ENCODE peak calls at places on chromosome 5, in ten cellular contexts. One of them, this sample, is unnamed.

GRCh38 chr5:180290568-180291233 is 1.2 kb downstream of the MAPK9 start:
- DNase-seq in H4: no peak
- DNase-seq in neural crest cell: no peak
- DNase-seq in fibroblast of pulmonary artery: no peak
- DNase-seq in esophagus squamous epithelium: no peak
- DNase-seq in GM23338: no peak
- DNase-seq in DMS 273 treated with DMSO at 0.1 percent for 48 hours: no peak
- DNase-seq in Peyer's patch: no peak
- DNase-seq in fibroblast of lung: no peak
- DNase-seq in ACHN: no peak
- DNase-seq in this sample: no peak

GRCh38 chr5:135322744-135323143 is 76.3 kb downstream of the MACROH2A1 start:
- DNase-seq in Peyer's patch: no peak
- DNase-seq in H4: no peak
- DNase-seq in GM23338: no peak
- DNase-seq in neural crest cell: no peak
- DNase-seq in esophagus squamous epithelium: no peak
- DNase-seq in ACHN: no peak
- DNase-seq in DMS 273 treated with DMSO at 0.1 percent for 48 hours: no peak
- DNase-seq in fibroblast of lung: no peak
- DNase-seq in fibroblast of pulmonary artery: no peak
- DNase-seq in this sample: no peak

GRCh38 chr5:133106761-133107572 is 55.2 kb downstream of the HSPA4 start:
- DNase-seq in ACHN: no peak
- DNase-seq in GM23338: no peak
- DNase-seq in H4: no peak
- DNase-seq in neural crest cell: no peak
- DNase-seq in esophagus squamous epithelium: no peak
- DNase-seq in Peyer's patch: no peak
- DNase-seq in fibroblast of lung: no peak
- DNase-seq in fibroblast of pulmonary artery: no peak
- DNase-seq in DMS 273 treated with DMSO at 0.1 percent for 48 hours: no peak
- DNase-seq in this sample: no peak

GRCh38 chr5:117425163-117425562 is 850.5 kb upstream of the SEMA6A start:
- DNase-seq in DMS 273 treated with DMSO at 0.1 percent for 48 hours: no peak
- DNase-seq in neural crest cell: no peak
- DNase-seq in esophagus squamous epithelium: no peak
- DNase-seq in fibroblast of pulmonary artery: no peak
- DNase-seq in ACHN: no peak
- DNase-seq in fibroblast of lung: no peak
- DNase-seq in H4: no peak
- DNase-seq in Peyer's patch: no peak
- DNase-seq in GM23338: peak; percentile 54
- DNase-seq in this sample: no peak

GRCh38 chr5:43041669-43042175 is 1.6 kb upstream of the ANXA2R start:
- DNase-seq in ACHN: peak; percentile 70
- DNase-seq in neural crest cell: peak; percentile 44
- DNase-seq in H4: peak; percentile 71
- DNase-seq in Peyer's patch: peak; percentile 65
- DNase-seq in DMS 273 treated with DMSO at 0.1 percent for 48 hours: peak; percentile 51
- DNase-seq in esophagus squamous epithelium: no peak
- DNase-seq in fibroblast of pulmonary artery: peak; percentile 83
- DNase-seq in fibroblast of lung: peak; percentile 96
- DNase-seq in GM23338: peak; percentile 57
- DNase-seq in this sample: no peak

GRCh38 chr5:153641183-153641688 is 150.8 kb downstream of the GRIA1 start:
- DNase-seq in Peyer's patch: no peak
- DNase-seq in fibroblast of pulmonary artery: no peak
- DNase-seq in esophagus squamous epithelium: no peak
- DNase-seq in neural crest cell: no peak
- DNase-seq in GM23338: no peak
- DNase-seq in fibroblast of lung: no peak
- DNase-seq in DMS 273 treated with DMSO at 0.1 percent for 48 hours: no peak
- DNase-seq in ACHN: no peak
- DNase-seq in H4: no peak
- DNase-seq in this sample: no peak

GRCh38 chr5:169398515-169398914 is 97.6 kb upstream of the SLIT3 start:
- DNase-seq in ACHN: no peak
- DNase-seq in Peyer's patch: no peak
- DNase-seq in fibroblast of lung: no peak
- DNase-seq in GM23338: no peak
- DNase-seq in DMS 273 treated with DMSO at 0.1 percent for 48 hours: no peak
- DNase-seq in fibroblast of pulmonary artery: no peak
- DNase-seq in neural crest cell: no peak
- DNase-seq in H4: no peak
- DNase-seq in esophagus squamous epithelium: no peak
- DNase-seq in this sample: no peak

GRCh38 chr5:129474544-129474943 is 14.4 kb downstream of the ADAMTS19 start:
- DNase-seq in H4: no peak
- DNase-seq in fibroblast of lung: no peak
- DNase-seq in DMS 273 treated with DMSO at 0.1 percent for 48 hours: no peak
- DNase-seq in Peyer's patch: no peak
- DNase-seq in esophagus squamous epithelium: no peak
- DNase-seq in neural crest cell: no peak
- DNase-seq in fibroblast of pulmonary artery: peak; percentile 6
- DNase-seq in GM23338: no peak
- DNase-seq in ACHN: no peak
- DNase-seq in this sample: no peak

GRCh38 chr5:9627541-9627940 is 2.6 kb downstream of the TAS2R1 start:
- DNase-seq in GM23338: no peak
- DNase-seq in fibroblast of lung: no peak
- DNase-seq in H4: no peak
- DNase-seq in Peyer's patch: no peak
- DNase-seq in DMS 273 treated with DMSO at 0.1 percent for 48 hours: no peak
- DNase-seq in neural crest cell: no peak
- DNase-seq in ACHN: no peak
- DNase-seq in esophagus squamous epithelium: no peak
- DNase-seq in fibroblast of pulmonary artery: no peak
- DNase-seq in this sample: no peak

GRCh38 chr5:7916171-7916804 is 47.3 kb downstream of the MTRR start:
- DNase-seq in esophagus squamous epithelium: no peak
- DNase-seq in H4: peak; percentile 45
- DNase-seq in DMS 273 treated with DMSO at 0.1 percent for 48 hours: no peak
- DNase-seq in fibroblast of lung: no peak
- DNase-seq in neural crest cell: no peak
- DNase-seq in GM23338: no peak
- DNase-seq in ACHN: no peak
- DNase-seq in Peyer's patch: no peak
- DNase-seq in fibroblast of pulmonary artery: no peak
- DNase-seq in this sample: no peak

GRCh38 chr5:93604119-93604963 is 21.3 kb downstream of the NR2F1 start:
- DNase-seq in GM23338: peak; percentile 69
- DNase-seq in Peyer's patch: no peak
- DNase-seq in fibroblast of lung: peak; percentile 70
- DNase-seq in esophagus squamous epithelium: no peak
- DNase-seq in DMS 273 treated with DMSO at 0.1 percent for 48 hours: no peak
- DNase-seq in H4: no peak
- DNase-seq in neural crest cell: no peak
- DNase-seq in ACHN: no peak
- DNase-seq in fibroblast of pulmonary artery: no peak
- DNase-seq in this sample: no peak

GRCh38 chr5:154794525-154795234 is 39.5 kb downstream of the LARP1 start:
- DNase-seq in Peyer's patch: no peak
- DNase-seq in DMS 273 treated with DMSO at 0.1 percent for 48 hours: no peak
- DNase-seq in esophagus squamous epithelium: no peak
- DNase-seq in H4: no peak
- DNase-seq in fibroblast of lung: peak; percentile 45
- DNase-seq in ACHN: no peak
- DNase-seq in neural crest cell: no peak
- DNase-seq in GM23338: no peak
- DNase-seq in fibroblast of pulmonary artery: peak; percentile 64
- DNase-seq in this sample: no peak

This sample was measured in activated effector memory CD4-positive, alpha-beta T cell treated with Interleukin-2 at 50 U/mL for 16 hours.